ENCODE peak calls at places on chromosomes 6 and 20, in four cellular contexts. One of them, this sample, is unnamed.

GRCh38 chr6:14732845-14733757 is 512.8 kb upstream of the JARID2 start:
- DNase-seq in H9: peak; percentile 53
- DNase-seq in prostate gland: no peak
- DNase-seq in A172: peak; percentile 60
- DNase-seq in this sample: no peak

GRCh38 chr6:14288910-14289309 is 171.3 kb downstream of the CD83 start:
- DNase-seq in A172: peak; percentile 42
- DNase-seq in H9: no peak
- DNase-seq in prostate gland: no peak
- DNase-seq in this sample: no peak

GRCh38 chr6:15585936-15586335 is 76.9 kb downstream of the DTNBP1 start:
- DNase-seq in prostate gland: no peak
- DNase-seq in H9: no peak
- DNase-seq in A172: no peak
- DNase-seq in this sample: no peak

GRCh38 chr20:4472906-4473305 is 248.8 kb upstream of the PRND start:
- DNase-seq in A172: no peak
- DNase-seq in prostate gland: no peak
- DNase-seq in H9: no peak
- DNase-seq in this sample: no peak

GRCh38 chr6:7153807-7154206 is 46.0 kb downstream of the RREB1 start:
- DNase-seq in prostate gland: no peak
- DNase-seq in H9: no peak
- DNase-seq in A172: no peak
- DNase-seq in this sample: no peak

GRCh38 chr20:46040902-46041535 is 12.0 kb downstream of the SLC12A5 start:
- DNase-seq in prostate gland: no peak
- DNase-seq in A172: peak; percentile 49
- DNase-seq in H9: peak; percentile 79
- DNase-seq in this sample: peak; percentile 88

GRCh38 chr20:61316351-61316750 is 64.3 kb downstream of the CDH4 start:
- DNase-seq in A172: no peak
- DNase-seq in H9: no peak
- DNase-seq in prostate gland: no peak
- DNase-seq in this sample: no peak

GRCh38 chr6:133396630-133397335 is 155.6 kb downstream of the EYA4 start:
- DNase-seq in A172: no peak
- DNase-seq in H9: no peak
- DNase-seq in prostate gland: no peak
- DNase-seq in this sample: no peak

GRCh38 chr6:26045046-26045938 is 41.9 kb upstream of the HFE start:
- DNase-seq in A172: peak; percentile 85
- DNase-seq in H9: no peak
- DNase-seq in prostate gland: peak; percentile 91
- DNase-seq in this sample: no peak

GRCh38 chr6:44234101-44235090 is 11.0 kb downstream of the SLC29A1 start:
- DNase-seq in prostate gland: peak; percentile 63
- DNase-seq in A172: peak; percentile 81
- DNase-seq in H9: peak; percentile 88
- DNase-seq in this sample: peak; percentile 88

GRCh38 chr6:85747654-85748053 is 105.0 kb upstream of the SYNCRIP start:
- DNase-seq in A172: no peak
- DNase-seq in prostate gland: no peak
- DNase-seq in H9: no peak
- DNase-seq in this sample: no peak

GRCh38 chr6:120873125-120873865 is 461.0 kb downstream of the TBC1D32 start:
- DNase-seq in prostate gland: no peak
- DNase-seq in A172: no peak
- DNase-seq in H9: peak; percentile 21
- DNase-seq in this sample: no peak

This sample was measured in H7.